ENCODE peak calls at places on chromosome 4, in seven cellular contexts. E is thyroid gland; I is naive thymus-derived CD4-positive, alpha-beta T cell; W is iPS DF 6.9; B is K562; O is testis; C is kidney. Z is an unnamed sample. For H3K36me3, the result is how much of the 10 kb centered on the place peaks cover.

GRCh38 chr4:118803253-118803652 is 32.7 kb downstream of the SEC24D start:
- DNase-seq in W (no peak), E (no peak), C (no peak), B (no peak), O (peak), I (no peak), Z (no peak)

GRCh38 chr4:107736924-107737448 is 17.0 kb upstream of the PAPSS1 start:
- DNase-seq in I (peak), W (no peak), O (no peak), E (peak), B (peak), C (no peak), Z (no peak)

GRCh38 chr4:145939241-145939640 is 618 bp upstream of the ZNF827 start:
- DNase-seq in B (no peak), E (no peak), W (no peak), C (no peak), O (no peak), I (no peak), Z (no peak)

GRCh38 chr4:167873536-167873935 is 218.8 kb upstream of the ANXA10 start:
- DNase-seq in E (no peak), C (no peak), B (no peak), I (no peak), W (no peak), O (no peak), Z (no peak)

GRCh38 chr4:182973421-182974340 is 56.5 kb upstream of the DCTD start:
- DNase-seq in C (no peak), E (no peak), W (no peak), O (no peak), B (no peak), I (no peak), Z (no peak)

GRCh38 chr4:62131049-62131448 is 930.9 kb downstream of the ADGRL3 start:
- DNase-seq in B (no peak), C (no peak), W (no peak), O (no peak), I (no peak), E (no peak), Z (no peak)

GRCh38 chr4:8882239-8882638 is 10.6 kb upstream of the HMX1 start:
- DNase-seq in E (no peak), O (no peak), W (no peak), I (no peak), B (peak), C (no peak), Z (no peak)

GRCh38 chr4:95289028-95289634 is 259.6 kb downstream of the UNC5C start:
- DNase-seq in I (no peak), E (no peak), B (peak), O (no peak), W (no peak), C (no peak), Z (no peak)

GRCh38 chr4:97911236-97911906 is 231.9 kb downstream of the STPG2 start:
- DNase-seq in I (no peak), E (no peak), B (no peak), C (peak), W (no peak), O (no peak), Z (no peak)

GRCh38 chr4:111027526-111027925 is 404.6 kb upstream of the PITX2 start:
- DNase-seq in W (no peak), I (no peak), B (no peak), E (no peak), C (no peak), O (no peak), Z (no peak)

GRCh38 chr4:4721636-4722035 is 137.8 kb upstream of the MSX1 start:
- DNase-seq in E (no peak), I (no peak), B (no peak), C (no peak), W (no peak), O (no peak), Z (no peak)

GRCh38 chr4:12409507-12410190 is 981.0 kb upstream of the HS3ST1 start:
- DNase-seq in O (no peak), I (no peak), W (no peak), E (no peak), C (no peak), B (no peak), Z (no peak)

GRCh38 chr4:147958459-147959065 is 226.7 kb downstream of the ARHGAP10 start:
- DNase-seq in C (no peak), O (no peak), I (no peak), W (no peak), B (no peak), E (no peak), Z (no peak)

GRCh38 chr4:187128226-187128625 is 404.6 kb upstream of the FAT1 start:
- DNase-seq in I (no peak), E (no peak), C (no peak), O (no peak), W (no peak), B (no peak), Z (no peak)

GRCh38 chr4:158722917-158723793 is at the start of gene PPID:
- DNase-seq in I (peak), O (peak), E (peak), B (peak), C (peak), W (peak), Z (no peak)

GRCh38 chr4:40870076-40870624 is 120.4 kb downstream of the NSUN7 start:
- DNase-seq in W (no peak), C (no peak), I (no peak), B (no peak), O (no peak), E (no peak), Z (no peak)

GRCh38 chr4:17552427-17552826 is 24.6 kb upstream of the LAP3 start:
- DNase-seq in E (no peak), B (no peak), W (no peak), I (no peak), O (no peak), C (no peak), Z (no peak)

GRCh38 chr4:168451744-168452394 is 28.4 kb downstream of the DDX60L start:
- DNase-seq in E (no peak), W (no peak), C (no peak), I (no peak), B (no peak), O (no peak), Z (peak)

GRCh38 chr4:183362916-183363542 is 40.8 kb upstream of the CLDN24 start:
- DNase-seq in I (no peak), C (no peak), O (no peak), E (no peak), W (no peak), B (no peak), Z (no peak)

GRCh38 chr4:138972956-138973819 is 42.4 kb upstream of the NOCT start:
- DNase-seq in B (peak), E (no peak), O (no peak), C (no peak), I (no peak), W (no peak), Z (no peak)

GRCh38 chr4:123379392-123379791 is 17.2 kb upstream of the SPRY1 start:
- DNase-seq in I (no peak), B (no peak), E (no peak), O (no peak), C (no peak), W (no peak), Z (no peak)

GRCh38 chr4:107974523-107974922 is 15.2 kb upstream of the HADH start:
- DNase-seq in O (no peak), E (no peak), C (no peak), W (no peak), I (no peak), B (no peak), Z (no peak)

GRCh38 chr4:110418641-110419040 is 57.3 kb upstream of the ENPEP start:
- DNase-seq in W (no peak), E (no peak), B (peak), O (peak), I (no peak), C (no peak), Z (no peak)

GRCh38 chr4:10721616-10722015 is 37.0 kb upstream of the CLNK start:
- DNase-seq in I (no peak), C (no peak), E (no peak), B (no peak), W (no peak), O (no peak), Z (no peak)

GRCh38 chr4:86670739-86671138 is 76.6 kb downstream of the PTPN13 start:
- DNase-seq in B (no peak), I (no peak), C (no peak), O (no peak), E (no peak), W (no peak), Z (no peak)

GRCh38 chr4:91288702-91289311 is 1015.0 kb upstream of the GRID2 start:
- DNase-seq in O (no peak), B (no peak), E (no peak), C (no peak), W (no peak), I (no peak), Z (no peak)

GRCh38 chr4:143335979-143336827 is 473 bp upstream of the GAB1 start:
- DNase-seq in E (peak), I (no peak), B (peak), C (peak), O (peak), W (peak), Z (no peak)

GRCh38 chr4:163701915-163702314 is 207.4 kb downstream of the TMA16 start:
- DNase-seq in W (no peak), O (no peak), E (no peak), B (no peak), C (no peak), I (no peak), Z (no peak)

GRCh38 chr4:57073559-57073958 is 36.6 kb downstream of the IGFBP7 start:
- DNase-seq in I (no peak), B (no peak), C (no peak), O (no peak), E (no peak), W (no peak), Z (no peak)

GRCh38 chr4:21753084-21753760 is 195.3 kb downstream of the KCNIP4 start:
- DNase-seq in E (no peak), B (no peak), I (no peak), C (no peak), O (no peak), W (no peak), Z (no peak)

DNA sequence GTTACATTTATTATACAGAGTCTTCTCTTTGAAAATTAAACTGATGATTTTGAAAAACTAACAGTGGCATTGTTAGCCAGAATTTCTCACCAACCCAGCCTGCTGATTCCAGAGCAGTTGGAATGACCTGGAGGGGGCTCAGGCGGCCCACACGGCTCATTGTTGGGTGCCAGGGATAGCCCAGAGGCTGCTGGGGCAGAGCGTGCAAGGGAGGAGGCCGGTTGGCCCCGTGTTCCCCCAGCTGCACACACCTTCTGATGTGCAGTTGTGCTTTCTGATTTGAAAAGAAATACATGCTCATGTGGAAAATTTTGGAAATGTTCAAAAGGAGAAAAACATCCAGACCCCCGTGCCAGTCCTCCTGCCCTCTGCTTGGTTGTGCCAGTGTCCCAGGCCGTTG is 20.6 kb downstream of the WFS1 start:
- DNase-seq in I (no peak), E (no peak), B (no peak), O (no peak), C (no peak), W (no peak), Z (no peak)
- H3K36me3 ChIP-seq in I (under half), E (half or more), B (under half), O (under half), C (under half), W (under half), Z (under half)

GRCh38 chr4:75122424-75123014 is 189.6 kb downstream of the PARM1 start:
- DNase-seq in E (no peak), W (no peak), B (no peak), I (no peak), C (no peak), O (no peak), Z (no peak)

DNA sequence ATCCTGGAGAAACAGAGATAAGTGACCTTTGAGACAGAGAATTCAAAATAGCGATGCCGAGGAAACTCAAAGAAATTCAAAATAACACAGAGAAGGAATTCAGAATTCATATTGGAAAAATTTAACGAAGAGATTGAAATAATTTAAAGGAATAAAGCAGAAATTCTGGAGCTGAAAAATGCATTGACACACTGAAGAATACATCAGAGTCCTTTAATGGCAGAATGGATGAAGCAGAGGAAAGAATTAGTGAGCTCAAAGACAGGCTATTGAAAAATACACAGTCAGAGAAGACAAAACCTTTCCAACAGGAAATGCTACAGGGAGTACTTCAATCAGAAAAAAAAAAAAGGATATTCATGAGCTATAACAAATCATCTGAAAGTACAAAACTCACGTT is 185.8 kb downstream of the PARM1 start:
- DNase-seq in W (no peak), E (no peak), B (no peak), I (no peak), O (no peak), C (no peak), Z (no peak)
- H3K36me3 ChIP-seq in W (under half), E (under half), B (under half), I (under half), O (under half), C (under half), Z (under half)

GRCh38 chr4:7775396-7775795 is 164.3 kb downstream of the AFAP1 start:
- DNase-seq in I (no peak), E (no peak), O (no peak), B (no peak), W (no peak), C (peak), Z (no peak)
- H3K36me3 ChIP-seq in I (under half), E (under half), O (under half), B (under half), W (under half), C (under half), Z (under half)

DNA sequence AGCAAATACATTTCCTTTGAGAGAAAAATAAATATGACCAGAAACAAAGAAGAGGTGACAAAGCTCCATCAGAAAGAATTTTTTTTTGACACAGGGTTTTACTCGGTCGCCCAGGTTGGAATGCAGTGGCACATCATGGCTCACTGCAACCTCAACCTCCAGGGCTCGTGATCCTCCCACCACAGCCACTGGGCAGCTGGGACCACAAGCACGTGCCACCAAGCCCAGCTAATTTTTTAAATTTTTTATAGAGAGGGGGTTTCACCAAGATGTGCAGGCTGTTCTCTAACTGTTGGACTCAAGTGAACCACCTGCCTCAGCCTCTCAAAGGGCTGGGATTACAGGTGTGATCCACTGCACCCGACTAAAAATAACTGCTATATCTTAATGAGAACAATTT is 10.3 kb downstream of the ADH5 start:
- DNase-seq in E (no peak), O (no peak), W (no peak), B (no peak), I (no peak), C (no peak), Z (no peak)
- H3K36me3 ChIP-seq in E (under half), O (under half), W (under half), B (half or more), I (under half), C (under half), Z (under half)

GRCh38 chr4:893995-894705 is 38.0 kb downstream of the GAK start:
- DNase-seq in I (no peak), E (no peak), W (no peak), O (no peak), C (no peak), B (no peak), Z (no peak)

GRCh38 chr4:893276-893994 is 38.7 kb downstream of the GAK start:
- DNase-seq in O (no peak), B (no peak), C (no peak), W (no peak), I (no peak), E (no peak), Z (no peak)

GRCh38 chr4:896630-897029 is 35.5 kb downstream of the GAK start:
- DNase-seq in W (no peak), E (no peak), O (no peak), B (no peak), C (peak), I (no peak), Z (no peak)

GRCh38 chr4:896216-896615 is 35.9 kb downstream of the GAK start:
- DNase-seq in E (no peak), B (no peak), O (no peak), C (no peak), W (no peak), I (no peak), Z (no peak)

DNA sequence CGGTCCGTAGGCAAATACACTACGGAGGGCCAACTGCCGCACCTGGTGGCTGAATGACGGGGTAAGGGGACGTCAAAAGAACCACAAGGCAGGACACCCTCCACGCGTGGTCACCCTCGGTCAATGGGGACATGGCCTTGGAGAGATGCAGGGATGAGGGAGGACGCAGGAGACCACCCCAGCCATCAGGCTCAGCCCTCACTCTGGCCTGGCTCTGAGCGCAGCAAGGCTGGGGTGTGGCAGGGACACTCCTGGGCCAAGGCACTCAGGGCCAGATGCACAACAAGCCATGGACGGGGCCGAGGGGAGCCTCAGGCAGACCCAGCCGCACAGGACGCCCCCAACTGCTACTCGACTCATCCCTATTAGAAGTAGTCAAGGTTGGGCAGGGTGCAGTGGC is 36.5 kb downstream of the GAK start:
- DNase-seq in W (no peak), I (no peak), O (no peak), C (no peak), B (no peak), E (no peak), Z (no peak)
- H3K36me3 ChIP-seq in W (under half), I (under half), O (under half), C (under half), B (half or more), E (under half), Z (under half)

Z was measured in Panc1.